ENCODE peak calls at places on chromosomes 3 and 15, in four cellular contexts. Z, G, N and W are unnamed samples.

GRCh38 chr3:121809249-121809648 is 25.6 kb downstream of the IQCB1 start:
- DNase-seq in G (no peak), Z (no peak), N (no peak), W (no peak)

GRCh38 chr15:92091155-92091734 is 237.7 kb downstream of the SLCO3A1 start:
- DNase-seq in N (peak; percentile 27), Z (no peak), G (peak; percentile 23), W (peak; percentile 70)

GRCh38 chr3:156483961-156484787 is 70.7 kb downstream of the SSR3 start:
- DNase-seq in N (peak; percentile 70), Z (no peak), G (peak; percentile 29), W (no peak)

GRCh38 chr3:114464548-114464947 is 170.7 kb downstream of the TIGIT start:
- DNase-seq in G (no peak), N (no peak), Z (no peak), W (no peak)

GRCh38 chr3:102206506-102207145 is 228.2 kb upstream of the ZPLD1 start:
- DNase-seq in G (no peak), Z (peak; percentile 52), N (peak; percentile 64), W (no peak)

GRCh38 chr3:50300681-50301254 is 1.6 kb upstream of the HYAL3 start:
- DNase-seq in G (no peak), Z (no peak), N (no peak), W (no peak)

GRCh38 chr15:85793641-85794597 is 806 bp downstream of the KLHL25 start:
- DNase-seq in G (no peak), Z (no peak), N (peak; percentile 29), W (peak; percentile 94)

GRCh38 chr3:180947761-180948390 is 35.4 kb downstream of the FXR1 start:
- DNase-seq in G (no peak), N (no peak), Z (no peak), W (no peak)

GRCh38 chr3:159191454-159191853 is 389.6 kb downstream of the MFSD1 start:
- DNase-seq in N (peak; percentile 74), G (no peak), Z (no peak), W (no peak)

GRCh38 chr3:29415824-29416223 is 135.0 kb downstream of the RBMS3 start:
- DNase-seq in G (no peak), Z (no peak), N (peak; percentile 39), W (peak; percentile 17)

GRCh38 chr3:56952846-56953245 is 107.6 kb upstream of the SPATA12 start:
- DNase-seq in G (no peak), N (no peak), Z (no peak), W (no peak)

GRCh38 chr15:20358066-20358780 is 183.4 kb downstream of the GOLGA6L6 start:
- DNase-seq in N (no peak), Z (no peak), G (no peak), W (peak; percentile 58)

GRCh38 chr3:12796171-12797123 is at the start of gene CAND2:
- DNase-seq in N (no peak), G (peak; percentile 48), Z (peak; percentile 50), W (peak; percentile 94)

GRCh38 chr15:62730825-62731224 is 311.7 kb upstream of the TPM1 start:
- DNase-seq in G (no peak), N (no peak), Z (no peak), W (no peak)

GRCh38 chr15:72492733-72493132 is 18.6 kb downstream of the ARIH1 start:
- DNase-seq in Z (no peak), N (peak; percentile 4), G (no peak), W (no peak)

GRCh38 chr3:192834428-192834827 is 83.2 kb downstream of the MB21D2 start:
- DNase-seq in G (no peak), Z (no peak), N (no peak), W (no peak)

GRCh38 chr3:33211444-33211843 is 7.2 kb downstream of the SUSD5 start:
- DNase-seq in N (peak; percentile 82), G (no peak), Z (no peak), W (peak; percentile 79)

GRCh38 chr15:87631775-87632174 is 624.8 kb downstream of the NTRK3 start:
- DNase-seq in G (no peak), N (no peak), Z (no peak), W (no peak)

GRCh38 chr3:88896026-88896425 is 211.4 kb upstream of the EPHA3 start:
- DNase-seq in G (no peak), N (peak; percentile 27), Z (no peak), W (no peak)

GRCh38 chr3:58723197-58723596 is 56.6 kb upstream of the FAM3D start:
- DNase-seq in N (no peak), G (no peak), Z (no peak), W (no peak)

GRCh38 chr3:111803123-111803593 is 55.9 kb upstream of the PHLDB2 start:
- DNase-seq in N (peak; percentile 96), G (no peak), Z (peak; percentile 69), W (peak; percentile 86)

GRCh38 chr3:40658305-40658704 is 133.5 kb downstream of the ZNF621 start:
- DNase-seq in G (no peak), N (no peak), Z (no peak), W (no peak)

GRCh38 chr15:33730815-33731214 is 237.5 kb upstream of the CHRM5 start:
- DNase-seq in N (no peak), G (no peak), Z (no peak), W (no peak)

GRCh38 chr3:162441716-162442115 is 945.1 kb downstream of the OTOL1 start:
- DNase-seq in G (no peak), Z (no peak), N (no peak), W (no peak)

GRCh38 chr3:136639069-136639468 is 113.1 kb downstream of the STAG1 start:
- DNase-seq in N (no peak), Z (no peak), G (no peak), W (no peak)

GRCh38 chr15:61989698-61990097 is 70.5 kb downstream of the VPS13C start:
- DNase-seq in Z (no peak), N (no peak), G (no peak), W (no peak)

GRCh38 chr3:72996121-72996472 is 514 bp upstream of the PPP4R2 start:
- DNase-seq in G (no peak), Z (peak; percentile 17), N (no peak), W (no peak)

GRCh38 chr3:83216919-83217594 is 1455.6 kb upstream of the GBE1 start:
- DNase-seq in Z (no peak), G (no peak), N (no peak), W (peak; percentile 26)

GRCh38 chr3:183428140-183429023 is at the start of gene MCF2L2:
- DNase-seq in Z (peak; percentile 45), N (peak; percentile 55), G (peak; percentile 70), W (peak; percentile 89)

DNA sequence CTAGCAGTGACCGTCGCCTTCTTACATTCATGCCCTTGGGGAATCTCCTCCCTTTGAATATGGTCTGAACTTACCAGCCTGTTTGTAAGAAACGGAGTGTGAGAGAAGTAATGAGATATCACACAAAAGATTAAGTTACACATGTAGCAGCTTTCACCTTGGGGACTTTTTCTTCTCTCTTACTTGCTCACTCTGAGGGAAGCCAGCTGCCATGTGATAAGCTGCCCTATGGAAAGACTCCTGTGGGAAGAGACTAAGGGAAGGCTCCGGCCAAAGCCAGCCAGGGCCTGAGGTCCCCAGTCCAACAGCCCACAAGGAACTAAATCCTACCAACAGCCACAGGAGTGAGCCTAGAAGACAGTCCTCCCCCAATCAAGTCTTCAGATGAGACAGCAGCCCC is 190.4 kb upstream of the TSC22D2 start:
- DNase-seq in Z (no peak), N (no peak), G (no peak), W (no peak)
- H3K27ac ChIP-seq in Z (no peak overlapping the region), N (no peak overlapping the region), G (no peak overlapping the region), W (no peak overlapping the region)

GRCh38 chr15:81000626-81001179 is at the start of gene TLNRD1:
- DNase-seq in G (peak; percentile 87), Z (peak; percentile 80), N (peak; percentile 87), W (peak; percentile 98)

GRCh38 chr15:81003023-81003350 is 2.3 kb downstream of the TLNRD1 start:
- DNase-seq in Z (no peak), G (no peak), N (no peak), W (no peak)

GRCh38 chr15:81001180-81002003 is 669 bp downstream of the TLNRD1 start:
- DNase-seq in Z (peak; percentile 43), G (peak; percentile 55), N (peak; percentile 67), W (peak; percentile 93)

GRCh38 chr15:81002004-81002253 is 1.2 kb downstream of the TLNRD1 start:
- DNase-seq in Z (no peak), N (no peak), G (no peak), W (no peak)

GRCh38 chr15:81002254-81003022 is 1.7 kb downstream of the TLNRD1 start:
- DNase-seq in G (no peak), N (no peak), Z (no peak), W (peak; percentile 89)
- H3K27ac ChIP-seq in G (no peak overlapping the region), N (peak overlapping the region; percentile 90), Z (peak overlapping the region; percentile 98), W (peak overlapping the region; percentile 41)

GRCh38 chr3:45917146-45917885 is 25.9 kb upstream of the CXCR6 start:
- DNase-seq in Z (no peak), G (no peak), N (peak; percentile 58), W (no peak)

GRCh38 chr3:45915518-45916231 is 27.6 kb upstream of the CXCR6 start:
- DNase-seq in Z (no peak), N (peak; percentile 93), G (no peak), W (peak; percentile 96)

GRCh38 chr3:45912435-45912834 is 26.1 kb downstream of the CCR9 start:
- DNase-seq in G (no peak), N (no peak), Z (no peak), W (no peak)

GRCh38 chr3:45914362-45915077 is 28.2 kb downstream of the CCR9 start:
- DNase-seq in G (no peak), Z (no peak), N (no peak), W (no peak)

GRCh38 chr3:45915080-45915479 is 28.2 kb upstream of the CXCR6 start:
- DNase-seq in N (no peak), Z (no peak), G (no peak), W (no peak)
- H3K27ac ChIP-seq in N (no peak overlapping the region), Z (no peak overlapping the region), G (no peak overlapping the region), W (no peak overlapping the region)

GRCh38 chr3:129001101-129001816 is at the start of gene EFCC1:
- DNase-seq in Z (no peak), G (no peak), N (peak; percentile 19), W (peak; percentile 81)

GRCh38 chr3:128997486-128997885 is 3.6 kb upstream of the CFAP92 start:
- DNase-seq in Z (no peak), G (no peak), N (no peak), W (no peak)

GRCh38 chr3:128998532-128998931 is 2.6 kb upstream of the EFCC1 start:
- DNase-seq in Z (no peak), G (no peak), N (no peak), W (peak; percentile 61)

GRCh38 chr3:129000742-129001100 is 383 bp upstream of the EFCC1 start:
- DNase-seq in N (no peak), G (no peak), Z (no peak), W (peak; percentile 73)

DNA sequence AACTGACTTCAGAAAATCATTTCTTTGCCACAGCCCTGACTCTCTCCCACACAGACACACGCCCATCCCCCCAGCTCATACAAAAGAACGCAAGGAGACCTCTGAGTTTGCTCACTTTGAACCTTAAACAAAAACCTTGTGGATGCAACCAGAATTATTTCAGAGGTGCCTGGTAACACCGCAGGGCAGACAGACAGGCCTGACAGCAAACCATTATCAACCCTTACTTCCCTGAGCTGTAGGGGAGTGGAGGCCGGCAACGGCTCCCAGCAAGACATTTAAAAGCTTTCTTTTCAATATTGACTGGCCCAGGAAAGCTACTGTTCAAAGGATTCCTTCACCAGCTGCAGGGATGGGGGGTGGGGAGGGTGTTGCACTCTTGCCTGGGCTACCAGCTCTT is 2.0 kb upstream of the EFCC1 start:
- DNase-seq in G (no peak), Z (no peak), N (no peak), W (peak; percentile 82)
- H3K27ac ChIP-seq in G (no peak overlapping the region), Z (no peak overlapping the region), N (no peak overlapping the region), W (no peak overlapping the region)

GRCh38 chr3:125006190-125006855 is 49.5 kb downstream of the HEG1 start:
- DNase-seq in N (no peak), Z (no peak), G (no peak), W (peak; percentile 61)
- H3K27ac ChIP-seq in N (no peak overlapping the region), Z (no peak overlapping the region), G (no peak overlapping the region), W (no peak overlapping the region)

GRCh38 chr3:172153335-172153861 is 114.0 kb downstream of the FNDC3B start:
- DNase-seq in G (peak; percentile 53), N (peak; percentile 97), Z (peak; percentile 86), W (no peak)
- H3K27ac ChIP-seq in G (peak overlapping the region; percentile 29), N (peak overlapping the region; percentile 92), Z (peak overlapping the region; percentile 92), W (peak overlapping the region; percentile 98)